ENCODE peak calls at places on chromosomes 12 and 14, in nine cellular contexts. K is H7, Z is nephron progenitor cell, C is aorta, V is activated T-helper 1 cell treated with Interleukin-2 at 50 U/mL for 16 hours, E is GM23248, P is SK-N-SH, U is hypothalamus, T is left colon. Q is an unnamed sample.

GRCh38 chr12:104586325-104587048 is 129.7 kb downstream of the CHST11 start:
- DNase-seq in U (no peak), C (no peak), E (no peak), K (no peak), V (no peak), Z (peak; percentile 21), P (no peak), T (no peak), Q (no peak)

GRCh38 chr14:69924181-69924580 is 45.0 kb downstream of the SMOC1 start:
- DNase-seq in V (no peak), E (peak; percentile 31), T (no peak), K (peak; percentile 35), U (no peak), C (no peak), P (no peak), Z (no peak), Q (no peak)

GRCh38 chr12:85951823-85952222 is 77.7 kb downstream of the NTS start:
- DNase-seq in K (no peak), U (no peak), E (peak; percentile 18), P (peak; percentile 3), Z (no peak), C (no peak), T (no peak), V (no peak), Q (no peak)

GRCh38 chr12:32448581-32448980 is 49.2 kb downstream of the FGD4 start:
- DNase-seq in V (no peak), C (no peak), U (no peak), Z (no peak), K (no peak), E (peak; percentile 28), P (no peak), T (no peak), Q (no peak)

GRCh38 chr14:94005324-94005723 is 8.2 kb downstream of the CCDC197 start:
- DNase-seq in C (no peak), P (peak; percentile 56), T (no peak), Z (no peak), E (peak; percentile 34), U (no peak), V (no peak), K (peak; percentile 84), Q (no peak)

GRCh38 chr12:82966160-82966559 is 279.5 kb downstream of the TMTC2 start:
- DNase-seq in Z (no peak), P (no peak), C (no peak), T (no peak), V (no peak), E (no peak), K (no peak), U (no peak), Q (no peak)

GRCh38 chr14:38339704-38340103 is 83.8 kb upstream of the CLEC14A start:
- DNase-seq in V (no peak), T (no peak), P (no peak), C (no peak), E (peak; percentile 89), K (no peak), U (no peak), Z (no peak), Q (no peak)

GRCh38 chr14:105913861-105914260 is 387.5 kb downstream of the TMEM121 start:
- DNase-seq in E (no peak), Z (no peak), T (no peak), U (no peak), V (no peak), P (no peak), C (peak; percentile 37), K (no peak), Q (no peak)

GRCh38 chr12:80580254-80580653 is 127.2 kb upstream of the MYF6 start:
- DNase-seq in V (no peak), U (no peak), E (peak; percentile 93), P (peak; percentile 1), T (no peak), Z (no peak), K (no peak), C (no peak), Q (no peak)

GRCh38 chr12:96360550-96360949 is 39.7 kb downstream of the CDK17 start:
- DNase-seq in V (no peak), Z (no peak), C (no peak), K (no peak), T (no peak), P (no peak), E (no peak), U (no peak), Q (no peak)

GRCh38 chr14:65330416-65330815 is 82.1 kb upstream of the FUT8 start:
- DNase-seq in K (no peak), U (no peak), E (no peak), Z (no peak), V (no peak), T (no peak), C (no peak), P (no peak), Q (no peak)

GRCh38 chr14:59451849-59452248 is 13.3 kb downstream of the GPR135 start:
- DNase-seq in K (no peak), E (no peak), P (no peak), C (no peak), T (no peak), V (no peak), U (no peak), Z (no peak), Q (no peak)

Q was measured in stomach.